ENCODE peak calls at places on chromosomes 16 and 17, in four cellular contexts. I, H, A and Q are unnamed samples.

GRCh38 chr16:49021136-49021535 is 260.5 kb downstream of the CBLN1 start:
- DNase-seq in I (no peak), H (no peak), A (no peak), Q (no peak)

GRCh38 chr17:72560303-72561247 is 439.8 kb downstream of the SOX9 start:
- DNase-seq in I (peak), H (no peak), A (peak), Q (peak)

GRCh38 chr16:49940464-49941224 is 84.4 kb upstream of the CNEP1R1 start:
- DNase-seq in H (no peak), A (no peak), I (no peak), Q (no peak)

GRCh38 chr17:78112508-78113471 is 15.8 kb downstream of the TMC6 start:
- DNase-seq in I (peak), A (peak), H (no peak), Q (peak)

GRCh38 chr16:71635632-71636031 is 9.6 kb downstream of the MARVELD3 start:
- DNase-seq in A (no peak), H (no peak), I (no peak), Q (no peak)

GRCh38 chr16:65672960-65673359 is 551.1 kb upstream of the CDH11 start:
- DNase-seq in H (no peak), I (no peak), A (no peak), Q (no peak)

GRCh38 chr16:79618712-79619050 is 18.1 kb upstream of the MAF start:
- DNase-seq in H (no peak), I (no peak), A (no peak), Q (no peak)

GRCh38 chr16:31451681-31452351 is 7.5 kb upstream of the ARMC5 start:
- DNase-seq in I (peak), A (peak), H (no peak), Q (peak)

GRCh38 chr17:57566724-57567123 is 178.4 kb downstream of the CCDC182 start:
- DNase-seq in I (no peak), A (no peak), H (no peak), Q (no peak)

GRCh38 chr17:59380474-59380873 is 49.0 kb downstream of the YPEL2 start:
- DNase-seq in A (no peak), H (no peak), I (no peak), Q (no peak)

GRCh38 chr17:75325827-75326586 is 36.8 kb upstream of the SLC25A19 start:
- DNase-seq in I (no peak), H (no peak), A (peak), Q (no peak)

GRCh38 chr17:29237476-29238132 is 9.1 kb upstream of the CRYBA1 start:
- DNase-seq in I (no peak), H (no peak), A (no peak), Q (no peak)

GRCh38 chr17:67478266-67479118 is 101.4 kb downstream of the PITPNC1 start:
- DNase-seq in H (no peak), I (no peak), A (no peak), Q (no peak)

GRCh38 chr17:42200702-42201101 is 6.4 kb upstream of the GHDC start:
- DNase-seq in A (no peak), H (no peak), I (no peak), Q (no peak)

GRCh38 chr17:13030459-13031305 is 12.9 kb upstream of the ELAC2 start:
- DNase-seq in I (peak), H (no peak), A (peak), Q (peak)

GRCh38 chr16:4610011-4611005 is 4.4 kb downstream of the UBALD1 start:
- DNase-seq in A (no peak), I (no peak), H (no peak), Q (no peak)

GRCh38 chr17:38912221-38912813 is 13.1 kb upstream of the LASP1NB start:
- DNase-seq in A (no peak), I (no peak), H (no peak), Q (no peak)

GRCh38 chr16:813204-813915 is 12.8 kb upstream of the GNG13 start:
- DNase-seq in H (no peak), I (peak), A (peak), Q (peak)

GRCh38 chr17:79793924-79794304 is 3.0 kb downstream of the CBX8 start:
- DNase-seq in A (peak), H (no peak), I (no peak), Q (peak)

GRCh38 chr17:73566905-73567782 is 77.1 kb downstream of the SDK2 start:
- DNase-seq in H (no peak), A (no peak), I (no peak), Q (no peak)

GRCh38 chr17:81385320-81386111 is 9.7 kb upstream of the BAHCC1 start:
- DNase-seq in H (no peak), I (peak), A (no peak), Q (no peak)

GRCh38 chr17:80732268-80732667 is 187.6 kb downstream of the RPTOR start:
- DNase-seq in H (no peak), A (no peak), I (no peak), Q (no peak)

GRCh38 chr16:84599528-84600202 is 18.2 kb downstream of the COTL1 start:
- DNase-seq in I (peak), H (no peak), A (no peak), Q (no peak)

GRCh38 chr17:34601431-34601830 is 22.0 kb downstream of the TMEM132E start:
- DNase-seq in I (no peak), A (no peak), H (no peak), Q (no peak)

GRCh38 chr17:10025976-10026785 is 121.1 kb upstream of the RCVRN start:
- DNase-seq in I (no peak), H (no peak), A (no peak), Q (no peak)

GRCh38 chr17:62860962-62861873 is 53.1 kb upstream of the MARCHF10 start:
- DNase-seq in H (no peak), A (no peak), I (no peak), Q (no peak)

GRCh38 chr16:16163571-16163970 is 59.7 kb downstream of the ABCC6 start:
- DNase-seq in A (no peak), H (no peak), I (no peak), Q (no peak)

GRCh38 chr16:3774156-3774767 is 56.9 kb upstream of the TRAP1 start:
- DNase-seq in H (no peak), A (no peak), I (no peak), Q (no peak)

GRCh38 chr16:16059895-16060590 is 110.6 kb downstream of the ABCC1 start:
- DNase-seq in H (no peak), A (no peak), I (no peak), Q (no peak)

GRCh38 chr17:79114455-79115301 is 40.1 kb downstream of the ENGASE start:
- DNase-seq in A (no peak), H (no peak), I (no peak), Q (peak)

GRCh38 chr16:49473773-49474172 is 100.2 kb downstream of the C16orf78 start:
- DNase-seq in I (no peak), H (no peak), A (no peak), Q (no peak)

GRCh38 chr17:54944796-54945195 is 23.7 kb downstream of the COX11 start:
- DNase-seq in A (no peak), H (no peak), I (no peak), Q (no peak)

GRCh38 chr17:18016426-18016825 is 22.5 kb downstream of the ATPAF2 start:
- DNase-seq in A (no peak), I (no peak), H (no peak), Q (no peak)

GRCh38 chr16:50252082-50252611 is 14.2 kb upstream of the ADCY7 start:
- DNase-seq in A (no peak), H (no peak), I (no peak), Q (no peak)

GRCh38 chr17:82753201-82753464 is 1.3 kb downstream of the TBCD start:
- DNase-seq in A (no peak), I (no peak), H (no peak), Q (no peak)

DNA sequence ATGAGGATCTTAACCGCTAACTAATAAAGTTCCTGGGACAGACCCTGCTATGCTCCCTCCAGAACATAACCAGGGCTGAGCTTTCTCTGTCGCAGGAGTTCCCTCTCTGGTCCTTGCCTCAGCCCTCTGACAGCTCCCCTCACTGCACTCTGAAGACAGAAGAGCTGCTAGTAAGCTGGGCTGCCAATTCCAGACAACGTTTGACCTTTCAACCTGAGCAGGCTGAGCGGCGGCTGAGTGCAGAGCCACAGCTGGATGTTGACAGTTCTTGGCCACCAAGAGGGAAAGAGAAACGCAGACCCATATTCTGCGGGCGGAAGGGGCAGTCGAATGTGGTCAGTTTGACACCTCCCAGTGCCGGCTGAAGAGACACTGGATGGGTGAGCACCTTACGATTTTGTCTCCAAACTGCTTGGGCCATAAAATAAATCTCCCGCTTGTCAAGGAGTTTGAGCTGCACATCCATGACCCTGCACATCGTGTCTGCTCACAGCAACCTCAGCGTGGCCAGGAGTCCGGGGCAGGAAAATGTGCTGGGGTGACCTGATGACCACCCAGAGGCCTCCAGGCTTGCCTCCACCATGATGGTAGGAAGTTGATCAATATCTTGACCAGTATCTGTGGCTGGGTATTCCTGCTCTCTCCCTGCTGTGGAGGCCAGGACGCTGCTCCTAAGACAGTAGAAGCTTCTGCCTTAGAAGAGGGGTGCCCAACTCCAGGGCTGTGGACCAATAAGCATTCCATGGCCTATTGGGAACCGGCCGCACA is 209.2 kb downstream of the PARN start:
- DNase-seq in A (no peak), H (no peak), I (peak), Q (no peak)
- TF ChIP-seq FOXK2 in A (no peak), H (no peak), I (peak), Q (no peak)

GRCh38 chr16:81910366-81910885 is 100.8 kb downstream of the SDR42E1 start:
- DNase-seq in H (no peak), I (no peak), A (no peak), Q (no peak)

GRCh38 chr16:81905277-81905676 is 106.0 kb downstream of the SDR42E1 start:
- DNase-seq in H (no peak), I (no peak), A (no peak), Q (no peak)

GRCh38 chr16:81912395-81912794 is 98.9 kb downstream of the SDR42E1 start:
- DNase-seq in I (no peak), A (no peak), H (no peak), Q (no peak)

GRCh38 chr16:81907681-81908080 is 103.6 kb downstream of the SDR42E1 start:
- DNase-seq in A (no peak), I (no peak), H (no peak), Q (no peak)

DNA sequence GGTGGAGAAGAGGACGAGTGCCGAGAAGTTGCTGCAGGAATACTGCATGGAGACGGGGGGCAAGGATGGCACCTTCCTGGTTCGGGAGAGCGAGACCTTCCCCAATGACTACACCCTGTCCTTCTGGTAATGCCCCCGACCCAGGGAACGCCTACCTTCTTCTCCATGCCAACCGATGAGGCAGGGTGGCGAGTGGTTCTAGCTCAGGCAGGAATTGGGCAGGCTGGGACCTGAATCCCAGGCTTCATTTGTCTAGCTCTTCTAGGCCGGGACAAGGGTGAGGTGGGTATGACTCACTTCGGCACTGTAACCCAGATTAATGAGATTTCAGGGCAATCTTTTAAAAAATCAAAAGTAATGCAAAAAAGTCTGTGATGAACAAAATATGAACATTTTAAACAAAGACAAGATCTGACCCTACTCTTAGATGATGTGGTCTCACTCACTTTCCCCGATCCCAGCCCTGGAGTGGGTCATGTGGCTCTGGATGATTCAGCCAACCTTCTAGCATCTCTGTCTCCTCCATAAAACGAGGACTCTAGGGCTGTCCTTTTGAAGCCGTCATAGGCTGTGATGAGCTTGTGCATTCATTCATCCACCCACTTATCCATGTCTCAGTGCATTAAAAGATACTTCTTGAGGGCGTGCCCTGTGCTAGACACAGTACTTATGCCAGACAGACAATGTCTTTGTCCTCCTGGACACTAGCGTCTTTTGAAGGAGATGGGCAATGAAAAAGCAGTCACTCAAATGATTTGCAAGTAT is 102.6 kb downstream of the SDR42E1 start:
- DNase-seq in A (no peak), H (no peak), I (no peak), Q (no peak)
- TF ChIP-seq FOXK2 in A (no peak), H (no peak), I (no peak), Q (no peak)

DNA sequence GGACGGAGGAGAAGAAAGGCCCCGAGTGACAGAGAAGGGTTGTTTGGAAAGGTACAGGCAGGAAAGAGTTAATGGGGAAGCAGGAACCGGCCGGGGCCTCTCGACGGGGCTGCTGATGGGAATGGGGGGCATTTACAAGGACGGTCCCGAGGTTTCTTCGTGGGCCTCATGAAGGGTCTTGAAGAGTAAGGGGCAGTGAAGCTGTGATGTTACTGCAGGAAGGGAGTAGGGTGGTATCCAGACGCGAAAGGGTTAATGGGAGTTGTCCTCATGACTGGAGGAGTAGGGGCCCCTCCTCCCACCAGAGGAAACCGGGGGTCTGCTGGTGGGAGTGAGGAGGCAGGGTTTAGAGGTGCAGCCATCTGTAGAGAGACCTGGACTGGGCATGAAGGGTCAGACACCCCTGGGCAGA is 481 bp downstream of the PDK2 start:
- DNase-seq in A (no peak), H (no peak), I (no peak), Q (no peak)
- TF ChIP-seq FOXK2 in A (no peak), H (no peak), I (no peak), Q (no peak)

GRCh38 chr16:88515405-88515804 is 54.8 kb upstream of the ZC3H18 start:
- DNase-seq in A (no peak), H (no peak), I (no peak), Q (no peak)
- TF ChIP-seq FOXK2 in A (no peak), H (no peak), I (no peak), Q (no peak)